ENCODE peak calls at places on chromosomes 11 and 22, in six cellular contexts. M is HCT116, O is fibroblast of lung, A is mammary epithelial cell, H is keratinocyte, F is GM12878. E is an unnamed sample.

GRCh38 chr22:19260194-19260593 is 31.3 kb downstream of the CLTCL1 start:
- DNase-seq in M (no peak), H (no peak), O (no peak), F (no peak), A (no peak), E (no peak)

GRCh38 chr11:65065898-65066297 is 7.5 kb upstream of the NAALADL1 start:
- DNase-seq in H (no peak), A (no peak), F (no peak), M (no peak), O (no peak), E (no peak)

GRCh38 chr11:21511835-21512440 is 680.9 kb upstream of the ANO5 start:
- DNase-seq in F (no peak), H (peak), A (peak), M (peak), O (no peak), E (no peak)

GRCh38 chr22:39314251-39314971 is 5.0 kb downstream of the RPL3 start:
- DNase-seq in H (peak), M (no peak), F (no peak), O (no peak), A (no peak), E (no peak)

GRCh38 chr22:45009881-45010531 is at the start of gene PHF21B:
- DNase-seq in M (no peak), O (peak), H (no peak), A (peak), F (no peak), E (no peak)

GRCh38 chr11:68835749-68836148 is 6.0 kb downstream of the CPT1A start:
- DNase-seq in O (no peak), A (no peak), F (no peak), M (no peak), H (no peak), E (no peak)

GRCh38 chr11:65661599-65662246 is 993 bp downstream of the RELA start:
- DNase-seq in A (no peak), F (no peak), M (no peak), H (no peak), O (no peak), E (no peak)

GRCh38 chr22:38766076-38766777 is 10.4 kb upstream of the SUN2 start:
- DNase-seq in M (peak), A (peak), O (peak), H (no peak), F (no peak), E (no peak)

GRCh38 chr11:6327806-6328205 is 7.5 kb upstream of the CAVIN3 start:
- DNase-seq in F (no peak), M (no peak), H (no peak), O (no peak), A (no peak), E (no peak)

GRCh38 chr11:117634756-117635593 is 162.0 kb downstream of the DSCAML1 start:
- DNase-seq in M (no peak), H (no peak), F (no peak), O (no peak), A (no peak), E (no peak)

GRCh38 chr11:2771758-2772466 is 72.1 kb upstream of the KCNQ1OT1 start:
- DNase-seq in F (no peak), O (no peak), H (no peak), M (no peak), A (no peak), E (no peak)

GRCh38 chr11:36098046-36098445 is 154.2 kb downstream of the LDLRAD3 start:
- DNase-seq in M (no peak), F (no peak), A (no peak), O (no peak), H (no peak), E (no peak)

GRCh38 chr11:79564288-79564925 is 123.6 kb upstream of the TENM4 start:
- DNase-seq in F (no peak), H (no peak), M (no peak), O (no peak), A (no peak), E (no peak)

GRCh38 chr11:33690290-33691050 is 10.2 kb downstream of the C11orf91 start:
- DNase-seq in F (no peak), O (peak), H (peak), M (peak), A (peak), E (no peak)

GRCh38 chr11:130413383-130414106 is 14.9 kb downstream of the ADAMTS8 start:
- DNase-seq in O (peak), H (peak), M (no peak), F (no peak), A (peak), E (no peak)

GRCh38 chr11:109972939-109973338 is 120.3 kb upstream of the ZC3H12C start:
- DNase-seq in F (no peak), H (no peak), O (no peak), M (no peak), A (no peak), E (no peak)

GRCh38 chr11:79237676-79238075 is 203.2 kb downstream of the TENM4 start:
- DNase-seq in F (no peak), H (no peak), A (no peak), O (peak), M (no peak), E (no peak)

GRCh38 chr11:47111318-47111804 is 65.3 kb downstream of the ARFGAP2 start:
- DNase-seq in H (no peak), O (no peak), F (peak), A (no peak), M (no peak), E (no peak)

GRCh38 chr11:13800901-13801300 is 132.4 kb downstream of the FAR1 start:
- DNase-seq in H (no peak), A (no peak), O (no peak), F (no peak), M (no peak), E (no peak)

GRCh38 chr11:18248561-18248960 is at the start of gene SAA2:
- DNase-seq in F (no peak), O (no peak), M (no peak), A (peak), H (no peak), E (no peak)

GRCh38 chr22:17919276-17920144 is 104.9 kb downstream of the MICAL3 start:
- DNase-seq in M (no peak), A (no peak), O (no peak), H (no peak), F (no peak), E (no peak)

GRCh38 chr11:30938801-30939200 is 352.6 kb upstream of the MPPED2 start:
- DNase-seq in F (no peak), H (no peak), A (no peak), M (no peak), O (no peak), E (no peak)

GRCh38 chr11:76244311-76245061 is 38.2 kb upstream of the WNT11 start:
- DNase-seq in M (no peak), A (no peak), H (no peak), O (no peak), F (no peak), E (no peak)

GRCh38 chr11:13152736-13153541 is 124.7 kb upstream of the BMAL1 start:
- DNase-seq in H (no peak), F (no peak), A (no peak), M (no peak), O (peak), E (no peak)

GRCh38 chr22:44393066-44393465 is 80.3 kb upstream of the SHISAL1 start:
- DNase-seq in O (no peak), A (no peak), F (no peak), H (no peak), M (no peak), E (no peak)

GRCh38 chr11:107951105-107951504 is 22.9 kb downstream of the RAB39A start:
- DNase-seq in F (no peak), A (no peak), O (no peak), M (no peak), H (no peak), E (no peak)

GRCh38 chr22:37020192-37020479 is 594 bp downstream of the MPST start:
- DNase-seq in O (peak), H (no peak), M (peak), A (peak), F (no peak), E (no peak)

GRCh38 chr11:121892131-121892681 is 223.8 kb downstream of the BLID start:
- DNase-seq in O (peak), H (peak), M (no peak), A (peak), F (no peak), E (no peak)

GRCh38 chr11:87063982-87064381 is 26.2 kb downstream of the TMEM135 start:
- DNase-seq in F (no peak), O (no peak), A (peak), M (no peak), H (no peak), E (no peak)

GRCh38 chr11:125110506-125110905 is 920 bp downstream of the TMEM218 start:
- DNase-seq in A (no peak), F (no peak), H (no peak), M (no peak), O (no peak), E (no peak)

GRCh38 chr11:78784321-78785061 is 209.8 kb upstream of the NARS2 start:
- DNase-seq in H (no peak), O (peak), M (no peak), F (no peak), A (peak), E (no peak)

GRCh38 chr11:113114452-113115027 is 153.3 kb downstream of the NCAM1 start:
- DNase-seq in A (peak), F (no peak), O (peak), H (no peak), M (no peak), E (peak)

GRCh38 chr11:123479048-123479837 is 49.2 kb downstream of the GRAMD1B start:
- DNase-seq in O (no peak), H (no peak), A (no peak), M (no peak), F (peak), E (no peak)

GRCh38 chr11:8262552-8263108 is 1.0 kb downstream of the LMO1 start:
- DNase-seq in A (peak), O (peak), M (no peak), F (no peak), H (no peak), E (no peak)
- TF ChIP-seq EZH2 in A (peak), O (peak), M (no peak), F (no peak), H (peak), E (peak)

DNA sequence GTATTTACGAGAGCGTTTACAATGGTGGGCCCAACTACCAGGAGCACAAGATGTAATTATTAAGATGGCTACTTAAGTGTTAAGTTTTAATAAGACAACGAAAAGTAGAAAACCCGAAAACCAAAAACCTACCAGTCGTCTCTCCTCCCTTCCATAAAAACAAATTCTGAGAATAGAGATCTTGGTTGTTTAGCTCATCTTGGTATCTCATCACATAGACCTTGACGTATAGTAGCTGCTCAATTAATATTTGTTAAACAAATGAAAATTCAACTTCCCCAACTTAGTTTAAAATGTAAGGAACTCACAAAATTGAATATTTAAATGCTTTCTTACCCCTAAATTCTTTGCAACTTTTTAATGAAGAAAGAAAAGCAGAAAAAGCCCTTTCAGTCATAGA is 669 bp downstream of the KDM4D start:
- DNase-seq in H (no peak), A (no peak), F (no peak), M (no peak), O (no peak), E (no peak)
- H3K27ac ChIP-seq in H (no peak), A (peak), F (peak), M (no peak), O (no peak), E (peak)

GRCh38 chr22:42300286-42301071 is 30.0 kb upstream of the TCF20 start:
- DNase-seq in F (no peak), A (peak), M (no peak), H (peak), O (no peak), E (no peak)
- H3K9ac ChIP-seq in F (peak), A (no peak), M (no peak), H (peak), O (no peak), E (peak)

DNA sequence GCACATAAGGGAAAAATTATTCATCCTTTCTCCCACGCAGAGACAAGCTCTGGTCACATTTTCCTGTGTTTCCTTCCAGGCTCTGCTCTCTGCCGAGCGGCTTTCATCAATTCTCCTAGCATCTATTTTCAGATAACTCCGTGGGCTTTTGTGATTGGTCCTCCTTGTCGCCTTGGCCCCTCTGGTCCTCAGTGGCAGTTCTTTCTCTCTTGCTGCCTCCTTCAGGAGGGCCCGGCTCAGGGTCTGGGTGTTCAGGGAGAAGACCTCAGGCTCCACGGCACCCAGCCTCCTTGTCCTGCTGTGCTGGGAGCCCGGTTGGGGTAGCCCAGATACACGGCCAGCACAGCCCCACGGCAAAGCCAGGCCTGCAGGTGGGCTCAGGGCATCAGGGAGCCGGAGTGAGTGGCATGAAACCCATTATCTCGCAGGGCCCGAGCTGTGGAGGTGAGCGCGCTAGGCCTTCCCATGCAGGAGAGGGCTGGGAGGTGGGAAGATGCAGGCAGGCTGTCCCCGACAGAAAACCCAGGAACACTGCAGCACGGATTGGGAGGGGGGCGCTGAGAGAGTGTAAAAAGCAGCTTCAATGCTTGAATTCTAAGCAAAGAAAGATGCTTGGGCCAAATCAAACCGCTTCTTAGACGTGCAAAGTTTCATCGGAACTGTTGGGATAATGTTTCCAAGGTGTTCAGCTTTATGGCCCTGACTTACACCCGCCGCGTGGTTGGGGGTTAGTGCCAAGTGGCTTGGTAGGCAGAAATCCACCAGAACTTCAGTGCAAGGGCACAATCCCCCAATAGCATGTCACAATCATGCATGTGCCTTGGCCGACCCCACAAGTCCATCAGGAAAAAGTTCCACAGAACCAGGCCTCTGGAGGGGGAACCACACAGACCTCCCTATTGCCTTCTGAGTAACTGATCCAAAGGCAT is 81.9 kb upstream of the WNT7B start:
- DNase-seq in H (no peak), O (no peak), F (no peak), M (no peak), A (peak), E (no peak)
- TF ChIP-seq EZH2 in H (no peak), O (no peak), F (no peak), M (no peak), A (no peak), E (no peak)

GRCh38 chr11:28981331-28981865 is 873.2 kb downstream of the METTL15 start:
- DNase-seq in A (no peak), O (peak), M (no peak), H (no peak), F (no peak), E (no peak)

GRCh38 chr11:28984216-28984615 is 876.0 kb downstream of the METTL15 start:
- DNase-seq in H (no peak), A (no peak), O (no peak), M (no peak), F (no peak), E (no peak)

DNA sequence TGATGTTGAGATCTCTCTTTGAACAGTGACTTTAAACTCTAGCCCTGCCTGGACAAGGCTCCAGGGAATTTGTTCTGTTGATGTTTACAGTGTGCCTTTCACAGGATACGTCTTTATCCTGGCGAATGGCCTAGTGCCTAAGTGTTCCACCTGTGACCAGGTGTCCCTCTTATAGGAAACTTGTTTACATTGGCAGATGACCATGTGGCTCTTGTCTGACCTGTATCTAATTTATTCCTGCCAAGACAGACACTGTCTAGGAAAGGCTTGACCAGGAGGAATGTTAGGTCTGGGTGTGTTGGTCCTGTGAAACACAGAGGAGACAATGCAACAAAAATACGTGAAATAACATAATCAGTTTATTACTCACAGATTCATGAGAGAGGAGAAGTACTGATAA is 875.6 kb downstream of the METTL15 start:
- DNase-seq in M (no peak), A (no peak), H (no peak), F (no peak), O (no peak), E (no peak)
- H3K27ac ChIP-seq in M (no peak), A (no peak), H (no peak), F (no peak), O (no peak), E (no peak)

GRCh38 chr11:70203749-70204465 is 811 bp downstream of the FADD start:
- DNase-seq in F (peak), M (peak), A (peak), O (peak), H (peak), E (no peak)
- H3K9ac ChIP-seq in F (peak), M (peak), A (peak), O (peak), H (peak), E (peak)

DNA sequence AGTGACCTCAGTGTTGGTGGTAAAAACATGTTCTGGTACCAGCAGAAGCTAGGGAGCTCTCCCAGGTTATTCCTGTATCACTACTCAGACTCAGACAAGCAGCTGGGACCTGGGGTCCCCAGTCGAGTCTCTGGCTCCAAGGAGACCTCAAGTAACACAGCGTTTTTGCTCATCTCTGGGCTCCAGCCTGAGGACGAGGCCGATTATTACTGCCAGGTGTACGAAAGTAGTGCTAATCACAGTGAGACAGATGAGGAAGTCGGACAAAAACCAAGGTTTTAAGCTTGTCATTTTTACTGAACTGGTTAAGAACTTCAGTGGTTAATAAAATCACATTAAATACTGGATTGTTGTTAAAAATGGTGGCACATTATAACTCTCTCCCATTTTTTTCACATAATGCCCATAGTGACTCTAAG is 42.7 kb upstream of the VPREB1 start:
- DNase-seq in M (no peak), A (no peak), H (no peak), F (no peak), O (no peak), E (no peak)
- TF ChIP-seq EZH2 in M (no peak), A (no peak), H (no peak), F (no peak), O (no peak), E (no peak)

GRCh38 chr11:1637628-1638027 is 8.1 kb downstream of the KRTAP5-5 start:
- DNase-seq in A (no peak), F (no peak), O (no peak), M (no peak), H (no peak), E (no peak)

GRCh38 chr11:1631066-1631568 is 1.5 kb downstream of the KRTAP5-5 start:
- DNase-seq in M (no peak), F (no peak), O (no peak), H (no peak), A (no peak), E (no peak)

GRCh38 chr11:1632053-1632714 is 2.6 kb downstream of the KRTAP5-5 start:
- DNase-seq in H (no peak), O (no peak), A (no peak), M (no peak), F (no peak), E (no peak)

GRCh38 chr11:1636291-1636950 is 6.8 kb downstream of the KRTAP5-5 start:
- DNase-seq in A (no peak), H (no peak), M (no peak), F (no peak), O (no peak), E (no peak)

DNA sequence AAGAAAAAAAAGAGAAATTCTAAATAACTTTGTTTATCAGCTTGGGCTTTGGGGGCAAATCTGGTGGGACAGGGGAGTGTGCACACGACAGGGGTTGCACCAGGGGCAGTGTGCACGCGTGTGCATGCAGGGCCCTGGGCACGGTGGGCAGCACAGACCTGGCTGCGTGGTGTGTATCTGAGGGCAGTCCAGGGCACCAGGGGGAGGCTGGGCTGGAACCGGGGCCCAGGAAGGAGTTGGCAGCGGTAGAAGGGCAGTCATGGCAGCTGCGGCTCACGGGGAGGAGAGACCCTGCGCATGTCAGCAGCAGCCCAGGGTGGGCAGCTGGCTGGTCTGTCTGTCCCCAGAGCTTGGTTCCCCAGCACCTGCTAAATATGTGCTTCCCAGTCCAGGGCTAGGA is 4.3 kb downstream of the KRTAP5-5 start:
- DNase-seq in O (no peak), F (no peak), M (no peak), H (no peak), A (no peak), E (no peak)
- H3K27ac ChIP-seq in O (no peak), F (no peak), M (no peak), H (no peak), A (no peak), E (no peak)

DNA sequence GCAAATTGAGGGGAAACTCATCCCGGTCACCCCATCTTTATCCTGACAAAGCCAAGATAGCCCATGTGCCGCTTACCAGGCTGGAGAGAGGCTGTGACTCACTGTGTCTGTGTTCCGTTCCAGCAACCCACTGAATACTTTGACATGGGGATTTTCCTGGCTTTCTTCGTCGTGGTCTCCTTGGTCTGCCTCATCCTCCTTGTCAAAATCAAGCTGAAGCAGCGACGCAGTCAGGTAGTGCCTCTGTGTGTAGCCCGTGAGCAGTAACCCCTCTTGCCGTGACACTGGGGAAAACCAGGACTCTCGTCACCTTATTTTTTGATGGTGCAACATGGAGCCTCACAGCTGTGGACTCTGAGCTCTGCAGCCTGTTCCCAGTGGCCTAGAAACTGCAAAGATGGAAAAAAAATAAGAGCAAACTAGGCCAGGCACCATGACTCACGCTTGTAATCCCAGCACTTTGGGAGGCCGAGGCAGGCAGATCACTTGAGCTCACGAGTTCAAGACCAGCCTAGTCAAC is 16.9 kb downstream of the C22orf31 start:
- DNase-seq in H (no peak), O (peak), M (no peak), A (peak), F (no peak), E (no peak)
- H3K9ac ChIP-seq in H (no peak), O (no peak), M (no peak), A (no peak), F (no peak), E (no peak)

GRCh38 chr11:88508808-88509581 is 171.5 kb upstream of the CTSC start:
- DNase-seq in O (peak), A (no peak), M (no peak), F (no peak), H (no peak), E (no peak)
- TF ChIP-seq EZH2 in O (no peak), A (no peak), M (no peak), F (no peak), H (no peak), E (no peak)

E was measured in SK-N-MC.